ENCODE peak calls at places on chromosomes 16 and 17, in four cellular contexts. U is lower lobe of right lung; N is stimulated activated naive CD4-positive, alpha-beta T cell; J is nephron progenitor cell. A is an unnamed sample.

GRCh38 chr17:29664743-29665479 is 42.2 kb upstream of the CORO6 start:
- DNase-seq in N (no peak), U (no peak), J (no peak), A (no peak)

GRCh38 chr17:19379306-19380075 is 1.2 kb downstream of the MAPK7 start:
- DNase-seq in N (no peak), J (no peak), U (no peak), A (no peak)

GRCh38 chr17:50904522-50905459 is 38.6 kb upstream of the TOB1 start:
- DNase-seq in U (peak; percentile 63), J (no peak), N (no peak), A (no peak)

GRCh38 chr17:78868391-78868790 is 27.8 kb upstream of the USP36 start:
- DNase-seq in U (no peak), N (no peak), J (no peak), A (no peak)

GRCh38 chr17:71192848-71193247 is 928.0 kb upstream of the SOX9 start:
- DNase-seq in N (no peak), J (no peak), U (no peak), A (no peak)

GRCh38 chr16:67182288-67182687 is 1.5 kb downstream of the MATCAP1 start:
- DNase-seq in U (no peak), N (no peak), J (no peak), A (no peak)

GRCh38 chr16:22233050-22233405 is 26.9 kb downstream of the EEF2K start:
- DNase-seq in J (no peak), U (no peak), N (no peak), A (no peak)

GRCh38 chr16:1201444-1201843 is 23.6 kb downstream of the TPSG1 start:
- DNase-seq in U (no peak), J (no peak), N (no peak), A (no peak)

GRCh38 chr17:6353161-6353560 is 81.8 kb downstream of the AIPL1 start:
- DNase-seq in J (no peak), N (no peak), U (no peak), A (no peak)

GRCh38 chr17:42389902-42390301 is 1.7 kb upstream of the STAT3 start:
- DNase-seq in N (no peak), U (peak; percentile 3), J (no peak), A (no peak)

GRCh38 chr17:7572338-7572587 is 7.2 kb upstream of the CD68 start:
- DNase-seq in J (no peak), U (no peak), N (no peak), A (no peak)

GRCh38 chr16:79369796-79370195 is 230.7 kb downstream of the MAF start:
- DNase-seq in U (no peak), N (no peak), J (no peak), A (no peak)

GRCh38 chr17:32558997-32559650 is 72.3 kb downstream of the CDK5R1 start:
- DNase-seq in U (no peak), J (no peak), N (no peak), A (no peak)

GRCh38 chr17:35160354-35161201 is 13.0 kb downstream of the UNC45B start:
- DNase-seq in J (no peak), U (no peak), N (peak; percentile 74), A (peak; percentile 80)

GRCh38 chr16:75965504-75966374 is 239.4 kb upstream of the CPHXL start:
- DNase-seq in J (no peak), U (no peak), N (no peak), A (no peak)

GRCh38 chr16:56192971-56193936 is 2.0 kb downstream of the GNAO1 start:
- DNase-seq in U (no peak), N (no peak), J (peak; percentile 38), A (no peak)

GRCh38 chr17:12789075-12789975 is at the start of gene ARHGAP44:
- DNase-seq in U (peak; percentile 71), J (peak; percentile 87), N (no peak), A (no peak)

GRCh38 chr16:54928421-54929089 is 2.1 kb upstream of the IRX5 start:
- DNase-seq in J (no peak), N (no peak), U (peak; percentile 90), A (peak; percentile 36)

GRCh38 chr17:7912927-7913524 is 3.1 kb downstream of the RNF227 start:
- DNase-seq in N (peak; percentile 63), J (peak; percentile 33), U (no peak), A (peak; percentile 67)

GRCh38 chr16:4734730-4735575 is 616 bp downstream of the DNAAF8 start:
- DNase-seq in J (peak; percentile 96), U (peak; percentile 93), N (peak; percentile 80), A (peak; percentile 95)

GRCh38 chr17:57862990-57863667 is 13.3 kb upstream of the MRPS23 start:
- DNase-seq in U (no peak), N (no peak), J (no peak), A (no peak)

GRCh38 chr17:7122386-7122785 is 7.8 kb upstream of the ASGR2 start:
- DNase-seq in J (no peak), N (no peak), U (no peak), A (no peak)

GRCh38 chr16:2803545-2804195 is 5.4 kb downstream of the PRSS41 start:
- DNase-seq in J (no peak), N (no peak), U (no peak), A (no peak)

GRCh38 chr16:50548659-50549560 is 714 bp downstream of the NKD1 start:
- DNase-seq in U (peak; percentile 54), J (peak; percentile 59), N (peak; percentile 28), A (no peak)

GRCh38 chr16:87657621-87658192 is 55.4 kb downstream of the JPH3 start:
- DNase-seq in J (no peak), N (no peak), U (no peak), A (no peak)

GRCh38 chr16:1642148-1642547 is 30.0 kb downstream of the CRAMP1 start:
- DNase-seq in U (no peak), N (no peak), J (no peak), A (no peak)

GRCh38 chr17:76314392-76315227 is 6.5 kb upstream of the QRICH2 start:
- DNase-seq in N (no peak), J (no peak), U (no peak), A (no peak)

GRCh38 chr17:45904886-45905285 is 10.5 kb downstream of the MAPT start:
- DNase-seq in U (no peak), J (no peak), N (no peak), A (no peak)

GRCh38 chr16:23120562-23120961 is 28.7 kb downstream of the USP31 start:
- DNase-seq in N (no peak), U (no peak), J (no peak), A (no peak)

GRCh38 chr17:41131979-41132378 is 8.0 kb upstream of the KRTAP4-12 start:
- DNase-seq in U (no peak), N (no peak), J (no peak), A (no peak)

GRCh38 chr17:50146230-50146926 is 4.1 kb downstream of the PPP1R9B start:
- DNase-seq in U (no peak), N (no peak), J (no peak), A (no peak)

GRCh38 chr17:81867952-81868673 is 3.0 kb downstream of the ARHGDIA start:
- DNase-seq in J (no peak), N (no peak), U (no peak), A (no peak)

GRCh38 chr16:77951788-77952187 is 70.6 kb upstream of the CLEC3A start:
- DNase-seq in N (no peak), U (no peak), J (no peak), A (no peak)

GRCh38 chr17:63699638-63700527 is at the start of gene LIMD2:
- DNase-seq in J (peak; percentile 83), U (peak; percentile 77), N (peak; percentile 82), A (peak; percentile 84)

GRCh38 chr17:10172241-10172741 is 26.1 kb downstream of the GAS7 start:
- DNase-seq in N (no peak), J (peak; percentile 51), U (no peak), A (no peak)

GRCh38 chr16:25613931-25614330 is 77.8 kb upstream of the HS3ST4 start:
- DNase-seq in N (no peak), U (no peak), J (no peak), A (no peak)

GRCh38 chr17:44522883-44523671 is 19.9 kb upstream of the GPATCH8 start:
- DNase-seq in U (peak; percentile 81), J (peak; percentile 47), N (no peak), A (peak; percentile 63)

GRCh38 chr17:17514361-17514992 is 18.3 kb upstream of the RASD1 start:
- DNase-seq in N (no peak), J (no peak), U (no peak), A (no peak)

GRCh38 chr17:77631307-77631706 is 327.2 kb upstream of the TNRC6C start:
- DNase-seq in N (no peak), J (no peak), U (no peak), A (no peak)